ENCODE peak calls at places on chromosomes 3 and 15, in four cellular contexts. W is mesothelial cell of epicardium; J is AML-193; Z is stimulated activated CD8-positive, alpha-beta memory T cell treated with anti-CD3 and anti-CD28 coated beads, Interleukin-7, amount 100 ng/mL, for 4 hours. D is an unnamed sample.
A peak's percentile ranks its signal among the peaks of the same experiment; 100 is the strongest.

GRCh38 chr3:168071535-168071934 is 24.2 kb downstream of the GOLIM4 start:
- DNase-seq in W (no peak), J (no peak), Z (no peak), D (no peak)

GRCh38 chr3:4062621-4063020 is 240.5 kb upstream of the SETMAR start:
- DNase-seq in J (no peak), W (no peak), Z (no peak), D (no peak)

GRCh38 chr3:30894521-30895289 is at the start of gene GADL1:
- DNase-seq in Z (no peak), J (no peak), W (peak; percentile 42), D (no peak)

GRCh38 chr3:55489804-55490132 is 2.7 kb upstream of the WNT5A start:
- DNase-seq in W (no peak), Z (no peak), J (no peak), D (no peak)

GRCh38 chr3:27721717-27722564 is at the start of gene EOMES:
- DNase-seq in W (no peak), Z (peak; percentile 72), J (peak; percentile 77), D (peak; percentile 10)

GRCh38 chr3:186932281-186933181 is 2.2 kb downstream of the ST6GAL1 start:
- DNase-seq in W (no peak), Z (no peak), J (no peak), D (no peak)

GRCh38 chr15:57165992-57166391 is 210.3 kb upstream of the CGNL1 start:
- DNase-seq in Z (no peak), W (no peak), J (no peak), D (no peak)

GRCh38 chr15:88932271-88932874 is 19.2 kb upstream of the MFGE8 start:
- DNase-seq in W (no peak), J (no peak), Z (no peak), D (no peak)

GRCh38 chr15:68328485-68328884 is 50.9 kb downstream of the FEM1B start:
- DNase-seq in W (no peak), J (no peak), Z (no peak), D (no peak)

GRCh38 chr3:32569540-32570425 is 875 bp downstream of the DYNC1LI1 start:
- DNase-seq in Z (peak; percentile 29), J (peak; percentile 60), W (peak; percentile 36), D (no peak)